ENCODE peak calls at places on chromosomes 7 and 10, in four cellular contexts. C, X, J and E are unnamed samples.
A peak's percentile ranks its signal among the peaks of the same experiment; 100 is the strongest.

GRCh38 chr10:6204341-6205191 is 1.8 kb downstream of the PFKFB3 start:
- DNase-seq in C (peak; percentile 81), X (peak; percentile 10), J (peak; percentile 70), E (peak; percentile 45)

GRCh38 chr10:3808689-3809199 is 23.7 kb upstream of the KLF6 start:
- DNase-seq in C (no peak), X (no peak), J (no peak), E (no peak)

GRCh38 chr10:69567920-69568319 is 5.3 kb downstream of the NEUROG3 start:
- DNase-seq in C (peak; percentile 82), X (peak; percentile 26), J (no peak), E (peak; percentile 22)

GRCh38 chr7:55254596-55255500 is 110.3 kb upstream of the LANCL2 start:
- DNase-seq in C (peak; percentile 98), X (peak; percentile 27), J (peak; percentile 68), E (peak; percentile 81)

GRCh38 chr10:49518982-49519578 is 19.8 kb downstream of the ERCC6 start:
- DNase-seq in C (peak; percentile 73), X (peak; percentile 62), J (peak; percentile 9), E (peak; percentile 54)

GRCh38 chr7:132103718-132104117 is 472.6 kb downstream of the PLXNA4 start:
- DNase-seq in C (no peak), X (no peak), J (no peak), E (no peak)

GRCh38 chr10:60130130-60130579 is 223.8 kb upstream of the CCDC6 start:
- DNase-seq in C (no peak), X (no peak), J (no peak), E (peak; percentile 16)

GRCh38 chr7:50502001-50502684 is 52.0 kb upstream of the FIGNL1 start:
- DNase-seq in C (peak; percentile 91), X (no peak), J (peak; percentile 82), E (peak; percentile 61)

GRCh38 chr7:150399861-150400778 is 21.0 kb downstream of the ZNF775 start:
- DNase-seq in C (no peak), X (no peak), J (peak; percentile 93), E (peak; percentile 80)

GRCh38 chr7:114843102-114843501 is 78.8 kb upstream of the MDFIC start:
- DNase-seq in C (no peak), X (no peak), J (no peak), E (no peak)

GRCh38 chr10:123860209-123860608 is 31.4 kb downstream of the CPXM2 start:
- DNase-seq in C (no peak), X (no peak), J (no peak), E (no peak)

GRCh38 chr7:5375925-5376324 is 47.7 kb downstream of the TNRC18 start:
- DNase-seq in C (no peak), X (no peak), J (no peak), E (no peak)